ENCODE peak calls at places on chromosomes 12 and 14, in eight cellular contexts. One of them, this sample, is unnamed.

GRCh38 chr12:4648099-4648498 is 752 bp downstream of the AKAP3 start:
- DNase-seq in NCI-H774: no peak
- DNase-seq in ELR: peak
- DNase-seq in fibroblast of gingiva: no peak
- DNase-seq in NCI-H2081: no peak
- DNase-seq in head of caudate nucleus: no peak
- DNase-seq in HuH-7: no peak
- DNase-seq in T-helper 1 cell: no peak
- DNase-seq in this sample: peak

GRCh38 chr12:105214141-105214540 is 21.8 kb downstream of the APPL2 start:
- DNase-seq in NCI-H2081: no peak
- DNase-seq in fibroblast of gingiva: peak
- DNase-seq in NCI-H774: no peak
- DNase-seq in HuH-7: no peak
- DNase-seq in T-helper 1 cell: no peak
- DNase-seq in ELR: peak
- DNase-seq in head of caudate nucleus: no peak
- DNase-seq in this sample: no peak

GRCh38 chr14:65229431-65230286 is 127.3 kb upstream of the MAX start:
- DNase-seq in fibroblast of gingiva: peak
- DNase-seq in head of caudate nucleus: peak
- DNase-seq in NCI-H774: no peak
- DNase-seq in HuH-7: no peak
- DNase-seq in ELR: peak
- DNase-seq in NCI-H2081: peak
- DNase-seq in T-helper 1 cell: no peak
- DNase-seq in this sample: peak

GRCh38 chr12:21751517-21751916 is 23.0 kb downstream of the KCNJ8 start:
- DNase-seq in NCI-H774: no peak
- DNase-seq in NCI-H2081: peak
- DNase-seq in T-helper 1 cell: no peak
- DNase-seq in head of caudate nucleus: no peak
- DNase-seq in fibroblast of gingiva: no peak
- DNase-seq in HuH-7: no peak
- DNase-seq in ELR: no peak
- DNase-seq in this sample: no peak

GRCh38 chr14:55062517-55063351 is 11.3 kb downstream of the MAPK1IP1L start:
- DNase-seq in head of caudate nucleus: no peak
- DNase-seq in T-helper 1 cell: no peak
- DNase-seq in ELR: no peak
- DNase-seq in NCI-H774: no peak
- DNase-seq in HuH-7: no peak
- DNase-seq in fibroblast of gingiva: no peak
- DNase-seq in NCI-H2081: peak
- DNase-seq in this sample: no peak

GRCh38 chr14:93725993-93726392 is 62.3 kb downstream of the PRIMA1 start:
- DNase-seq in NCI-H774: no peak
- DNase-seq in head of caudate nucleus: no peak
- DNase-seq in NCI-H2081: no peak
- DNase-seq in T-helper 1 cell: no peak
- DNase-seq in ELR: no peak
- DNase-seq in HuH-7: no peak
- DNase-seq in fibroblast of gingiva: no peak
- DNase-seq in this sample: no peak

GRCh38 chr14:33611405-33612183 is 339.3 kb downstream of the EGLN3 start:
- DNase-seq in HuH-7: no peak
- DNase-seq in T-helper 1 cell: no peak
- DNase-seq in NCI-H774: no peak
- DNase-seq in head of caudate nucleus: no peak
- DNase-seq in ELR: peak
- DNase-seq in fibroblast of gingiva: no peak
- DNase-seq in NCI-H2081: no peak
- DNase-seq in this sample: no peak

GRCh38 chr12:55072093-55072492 is 52.3 kb downstream of the NEUROD4 start:
- DNase-seq in ELR: peak
- DNase-seq in NCI-H774: peak
- DNase-seq in T-helper 1 cell: peak
- DNase-seq in HuH-7: peak
- DNase-seq in fibroblast of gingiva: peak
- DNase-seq in NCI-H2081: no peak
- DNase-seq in head of caudate nucleus: peak
- DNase-seq in this sample: peak

GRCh38 chr14:72075649-72076334 is 143.6 kb downstream of the RGS6 start:
- DNase-seq in NCI-H774: no peak
- DNase-seq in HuH-7: no peak
- DNase-seq in fibroblast of gingiva: no peak
- DNase-seq in ELR: no peak
- DNase-seq in head of caudate nucleus: no peak
- DNase-seq in T-helper 1 cell: no peak
- DNase-seq in NCI-H2081: no peak
- DNase-seq in this sample: no peak

GRCh38 chr12:47547077-47547476 is 158.8 kb downstream of the RPAP3 start:
- DNase-seq in fibroblast of gingiva: peak
- DNase-seq in head of caudate nucleus: no peak
- DNase-seq in T-helper 1 cell: no peak
- DNase-seq in ELR: peak
- DNase-seq in HuH-7: no peak
- DNase-seq in NCI-H2081: peak
- DNase-seq in NCI-H774: no peak
- DNase-seq in this sample: no peak

GRCh38 chr14:92780444-92780843 is 13.7 kb upstream of the GOLGA5 start:
- DNase-seq in NCI-H774: no peak
- DNase-seq in ELR: peak
- DNase-seq in T-helper 1 cell: no peak
- DNase-seq in fibroblast of gingiva: peak
- DNase-seq in NCI-H2081: no peak
- DNase-seq in HuH-7: no peak
- DNase-seq in head of caudate nucleus: no peak
- DNase-seq in this sample: no peak

GRCh38 chr12:128784030-128784770 is 39.6 kb downstream of the SLC15A4 start:
- DNase-seq in head of caudate nucleus: no peak
- DNase-seq in NCI-H2081: no peak
- DNase-seq in HuH-7: no peak
- DNase-seq in T-helper 1 cell: no peak
- DNase-seq in NCI-H774: no peak
- DNase-seq in fibroblast of gingiva: no peak
- DNase-seq in ELR: peak
- DNase-seq in this sample: no peak

GRCh38 chr12:537772-538171 is 78.0 kb downstream of the B4GALNT3 start:
- DNase-seq in HuH-7: no peak
- DNase-seq in head of caudate nucleus: no peak
- DNase-seq in fibroblast of gingiva: no peak
- DNase-seq in NCI-H2081: peak
- DNase-seq in NCI-H774: peak
- DNase-seq in ELR: no peak
- DNase-seq in T-helper 1 cell: no peak
- DNase-seq in this sample: no peak

GRCh38 chr12:118136559-118137003 is 657 bp downstream of the PEBP1 start:
- DNase-seq in fibroblast of gingiva: peak
- DNase-seq in ELR: peak
- DNase-seq in NCI-H2081: peak
- DNase-seq in NCI-H774: no peak
- DNase-seq in head of caudate nucleus: peak
- DNase-seq in T-helper 1 cell: no peak
- DNase-seq in HuH-7: no peak
- DNase-seq in this sample: peak

This sample was measured in putamen.